ENCODE peak calls at places on chromosomes 7 and 10, in five cellular contexts. A is foreskin fibroblast, K is MM.1S, Q is neural crest cell, G is RWPE1. P is an unnamed sample.
A peak's percentile ranks its signal among the peaks of the same experiment; 100 is the strongest.

GRCh38 chr7:33754933-33755928 is 150.1 kb upstream of the BMPER start:
- DNase-seq in K (no peak), A (no peak), G (no peak), Q (no peak), P (no peak)

GRCh38 chr10:1683649-1684048 is 53.7 kb downstream of the ADARB2 start:
- DNase-seq in K (no peak), A (no peak), G (no peak), Q (no peak), P (no peak)

GRCh38 chr7:107854989-107855388 is 36.0 kb upstream of the DLD start:
- DNase-seq in G (no peak), A (no peak), Q (no peak), K (no peak), P (no peak)

GRCh38 chr10:112896273-112896672 is 53.8 kb upstream of the TCF7L2 start:
- DNase-seq in G (no peak), A (no peak), Q (no peak), K (no peak), P (no peak)

GRCh38 chr10:70348228-70348850 is 34.1 kb downstream of the LRRC20 start:
- DNase-seq in Q (no peak), G (peak; percentile 44), A (no peak), K (peak; percentile 26), P (peak; percentile 56)

GRCh38 chr7:128006550-128007292 is 24.5 kb downstream of the LRRC4 start:
- DNase-seq in A (no peak), G (no peak), K (no peak), Q (no peak), P (no peak)

GRCh38 chr10:110750931-110751330 is 106.8 kb downstream of the RBM20 start:
- DNase-seq in A (no peak), Q (no peak), G (no peak), K (no peak), P (no peak)

GRCh38 chr7:22931011-22931410 is 82.9 kb downstream of the HYCC1 start:
- DNase-seq in K (no peak), Q (no peak), G (no peak), A (no peak), P (no peak)

GRCh38 chr7:70595741-70596574 is 536.0 kb upstream of the GALNT17 start:
- DNase-seq in G (no peak), K (peak; percentile 27), A (no peak), Q (no peak), P (peak; percentile 34)

GRCh38 chr7:102392332-102392731 is 3.8 kb upstream of the PRKRIP1 start:
- DNase-seq in G (no peak), Q (no peak), K (no peak), A (no peak), P (no peak)

GRCh38 chr7:46630031-46630430 is 709.0 kb upstream of the IGFBP3 start:
- DNase-seq in K (no peak), A (peak; percentile 72), G (no peak), Q (no peak), P (no peak)

GRCh38 chr10:7494034-7494433 is 83.2 kb upstream of the SFMBT2 start:
- DNase-seq in Q (no peak), K (no peak), G (no peak), A (no peak), P (no peak)

GRCh38 chr7:140732436-140732835 is 35.9 kb downstream of the NDUFB2 start:
- DNase-seq in K (no peak), A (no peak), Q (no peak), G (no peak), P (no peak)

GRCh38 chr7:106584914-106585759 is 75.8 kb downstream of the CCDC71L start:
- DNase-seq in K (no peak), G (no peak), Q (no peak), A (no peak), P (no peak)

GRCh38 chr7:46848944-46849343 is 733.0 kb downstream of the TNS3 start:
- DNase-seq in Q (no peak), A (peak; percentile 77), K (no peak), G (no peak), P (no peak)

GRCh38 chr7:78779788-78780187 is 673.7 kb downstream of the MAGI2 start:
- DNase-seq in A (no peak), G (no peak), K (no peak), Q (no peak), P (no peak)

GRCh38 chr7:17056491-17057142 is 174.8 kb upstream of the AGR3 start:
- DNase-seq in K (no peak), G (no peak), A (no peak), Q (no peak), P (no peak)
- TF ChIP-seq CTCF in K (no peak), G (no peak), A (no peak), Q (no peak), P (no peak)

GRCh38 chr7:151688236-151688780 is 168.6 kb upstream of the RHEB start:
- DNase-seq in G (no peak), Q (no peak), K (no peak), A (no peak), P (no peak)
- TF ChIP-seq CTCF in G (no peak), Q (no peak), K (no peak), A (no peak), P (no peak)

GRCh38 chr7:135211179-135211945 is at the start of gene WDR91:
- DNase-seq in K (peak; percentile 97), G (peak; percentile 97), Q (peak; percentile 88), A (peak; percentile 88), P (peak; percentile 100)
- TF ChIP-seq CTCF in K (peak; percentile 16), G (no peak), Q (no peak), A (no peak), P (peak; percentile 1)

GRCh38 chr10:95861401-95861800 is 46.4 kb upstream of the CC2D2B start:
- DNase-seq in Q (no peak), A (no peak), K (no peak), G (no peak), P (no peak)
- TF ChIP-seq CTCF in Q (no peak), A (no peak), K (no peak), G (no peak), P (no peak)

GRCh38 chr10:131242007-131242406 is 69.5 kb downstream of the TCERG1L start:
- DNase-seq in K (no peak), A (no peak), G (no peak), Q (peak; percentile 58), P (no peak)
- TF ChIP-seq CTCF in K (peak; percentile 21), A (no peak), G (no peak), Q (peak; percentile 70), P (no peak)

GRCh38 chr7:50159154-50159553 is 66.1 kb upstream of the ZPBP start:
- DNase-seq in G (no peak), K (no peak), Q (no peak), A (no peak), P (no peak)
- TF ChIP-seq CTCF in G (no peak), K (no peak), Q (no peak), A (no peak), P (no peak)